ENCODE peak calls at places on chromosomes 7 and 10, in nine cellular contexts. P is brain microvascular endothelial cell; A is PC-3; M is right atrium auricular region; N is suprapubic skin; Z is CD8-positive, alpha-beta memory T cell; K is tibial nerve; U is IMR-90; O is upper lobe of right lung. I is an unnamed sample. For H3K36me3, the result is how much of the 10 kb centered on the place peaks cover.

GRCh38 chr7:101804087-101804631 is 13.3 kb upstream of the CUX1 start:
- DNase-seq in M (no peak), O (no peak), A (no peak), N (no peak), P (no peak), Z (peak), K (no peak), U (no peak), I (peak)

GRCh38 chr10:26626066-26626465 is 71.4 kb upstream of the PDSS1 start:
- DNase-seq in A (no peak), K (no peak), O (no peak), N (no peak), M (no peak), U (no peak), P (no peak), Z (no peak), I (no peak)

GRCh38 chr7:127391591-127392181 is 822 bp downstream of the ZNF800 start:
- DNase-seq in Z (peak), O (peak), U (peak), P (peak), A (peak), N (no peak), K (no peak), M (peak), I (peak)

GRCh38 chr10:131556061-131556896 is 244.8 kb upstream of the TCERG1L start:
- DNase-seq in P (no peak), M (no peak), O (no peak), Z (no peak), A (no peak), N (no peak), K (no peak), U (no peak), I (no peak)

GRCh38 chr7:121012919-121013318 is 24.4 kb downstream of the CPED1 start:
- DNase-seq in A (no peak), N (no peak), O (no peak), Z (no peak), P (no peak), U (no peak), K (no peak), M (no peak), I (no peak)

GRCh38 chr7:47340490-47340889 is 241.4 kb downstream of the TNS3 start:
- DNase-seq in Z (no peak), P (no peak), A (no peak), N (peak), K (no peak), U (no peak), O (no peak), M (no peak), I (no peak)

GRCh38 chr10:33434948-33435347 is 100.5 kb upstream of the NRP1 start:
- DNase-seq in O (no peak), N (no peak), K (no peak), M (no peak), P (no peak), A (no peak), U (no peak), Z (no peak), I (no peak)

GRCh38 chr10:51389415-51390342 is 309.7 kb downstream of the CSTF2T start:
- DNase-seq in O (no peak), N (no peak), M (no peak), P (peak), U (peak), A (peak), Z (peak), K (no peak), I (peak)

GRCh38 chr10:114908896-114909295 is 29.1 kb upstream of the TRUB1 start:
- DNase-seq in K (no peak), U (no peak), Z (no peak), O (no peak), N (no peak), M (no peak), P (no peak), A (peak), I (no peak)

GRCh38 chr10:14605231-14605925 is 169.3 kb downstream of the FAM107B start:
- DNase-seq in A (peak), M (no peak), O (no peak), P (no peak), U (peak), Z (no peak), N (no peak), K (no peak), I (no peak)

GRCh38 chr7:27920281-27920946 is 180.5 kb downstream of the TAX1BP1 start:
- DNase-seq in P (no peak), N (no peak), U (no peak), O (no peak), M (no peak), K (no peak), A (peak), Z (no peak), I (no peak)

GRCh38 chr10:43574035-43574892 is at the start of gene ZNF239:
- DNase-seq in Z (peak), A (peak), K (peak), O (peak), P (peak), N (peak), U (peak), M (peak), I (peak)

GRCh38 chr10:69119896-69120295 is 4.1 kb upstream of the VPS26A start:
- DNase-seq in P (no peak), Z (no peak), M (no peak), K (no peak), A (peak), U (no peak), O (no peak), N (no peak), I (no peak)

GRCh38 chr7:150668472-150668911 is 17.0 kb upstream of the GIMAP2 start:
- DNase-seq in U (no peak), P (no peak), A (no peak), O (no peak), K (no peak), M (no peak), Z (peak), N (no peak), I (peak)

GRCh38 chr10:57692255-57692980 is 575.3 kb downstream of the IPMK start:
- DNase-seq in U (peak), A (peak), M (no peak), P (peak), N (no peak), O (no peak), K (no peak), Z (no peak), I (no peak)

GRCh38 chr7:79287976-79288375 is 165.5 kb downstream of the MAGI2 start:
- DNase-seq in N (no peak), Z (no peak), O (no peak), M (no peak), A (no peak), K (no peak), U (peak), P (no peak), I (no peak)

GRCh38 chr10:52818019-52818418 is 45.4 kb upstream of the MBL2 start:
- DNase-seq in P (peak), A (peak), O (no peak), K (no peak), Z (no peak), N (no peak), M (no peak), U (peak), I (no peak)

GRCh38 chr7:140683657-140684056 is 10.9 kb downstream of the ADCK2 start:
- DNase-seq in K (no peak), Z (no peak), M (no peak), A (no peak), P (no peak), O (no peak), U (no peak), N (no peak), I (no peak)

GRCh38 chr7:129423700-129424410 is 10.4 kb upstream of the STRIP2 start:
- DNase-seq in U (peak), N (no peak), P (no peak), A (peak), M (no peak), Z (no peak), K (no peak), O (no peak), I (no peak)

GRCh38 chr7:55158541-55158940 is 139.7 kb downstream of the EGFR start:
- DNase-seq in O (no peak), N (no peak), M (no peak), A (peak), P (peak), U (peak), K (no peak), Z (no peak), I (no peak)

GRCh38 chr7:51069411-51070083 is 247.1 kb downstream of the COBL start:
- DNase-seq in A (peak), M (no peak), Z (no peak), P (no peak), U (no peak), N (no peak), O (no peak), K (no peak), I (no peak)

GRCh38 chr10:96413151-96413787 is 54.5 kb upstream of the OPALIN start:
- DNase-seq in A (no peak), Z (no peak), M (peak), K (no peak), P (no peak), O (no peak), U (no peak), N (peak), I (no peak)

GRCh38 chr7:100023526-100023925 is 8.1 kb downstream of the ZKSCAN1 start:
- DNase-seq in N (peak), P (no peak), M (no peak), O (no peak), K (no peak), U (no peak), A (no peak), Z (no peak), I (no peak)

GRCh38 chr10:13743101-13743693 is 156.4 kb downstream of the PRPF18 start:
- DNase-seq in A (no peak), M (no peak), Z (no peak), N (no peak), U (peak), O (no peak), K (no peak), P (peak), I (no peak)

GRCh38 chr10:6678211-6678803 is 98.2 kb upstream of the PRKCQ start:
- DNase-seq in N (no peak), M (no peak), K (no peak), A (peak), O (no peak), Z (peak), P (peak), U (peak), I (peak)

GRCh38 chr7:84921154-84921553 is 265.7 kb downstream of the SEMA3D start:
- DNase-seq in O (no peak), Z (no peak), P (no peak), N (no peak), M (no peak), U (no peak), K (no peak), A (no peak), I (no peak)

GRCh38 chr10:101839421-101840063 is 4.1 kb downstream of the KCNIP2 start:
- DNase-seq in U (peak), N (no peak), K (no peak), O (peak), A (peak), M (no peak), P (no peak), Z (peak), I (peak)

GRCh38 chr10:61845950-61846268 is 55.6 kb upstream of the ARID5B start:
- DNase-seq in K (no peak), Z (no peak), M (no peak), A (no peak), P (peak), N (no peak), O (no peak), U (no peak), I (no peak)

GRCh38 chr10:3692331-3692860 is 92.6 kb downstream of the KLF6 start:
- DNase-seq in K (no peak), M (no peak), O (no peak), Z (no peak), N (no peak), U (no peak), A (no peak), P (no peak), I (no peak)

GRCh38 chr7:1125603-1125969 is 34.4 kb downstream of the ZFAND2A start:
- DNase-seq in A (no peak), P (no peak), O (peak), M (no peak), Z (no peak), U (no peak), K (no peak), N (no peak), I (no peak)

GRCh38 chr10:93576888-93577287 is 10.4 kb downstream of the FFAR4 start:
- DNase-seq in U (no peak), A (peak), N (no peak), Z (no peak), P (no peak), M (no peak), O (no peak), K (no peak), I (no peak)

GRCh38 chr10:109894516-109894915 is 28.8 kb downstream of the XPNPEP1 start:
- DNase-seq in M (peak), Z (no peak), P (no peak), O (no peak), U (peak), A (no peak), K (peak), N (no peak), I (no peak)

GRCh38 chr7:77244222-77244934 is 44.8 kb upstream of the FGL2 start:
- DNase-seq in A (peak), N (no peak), O (no peak), Z (no peak), K (no peak), M (no peak), P (no peak), U (peak), I (no peak)

GRCh38 chr7:30761214-30762156 is 9.6 kb downstream of the INMT start:
- DNase-seq in U (no peak), M (no peak), O (no peak), Z (no peak), P (no peak), N (no peak), K (no peak), A (no peak), I (no peak)

GRCh38 chr10:102588875-102589274 is 55.4 kb upstream of the TRIM8 start:
- DNase-seq in P (no peak), M (no peak), Z (no peak), A (no peak), N (no peak), O (peak), U (no peak), K (no peak), I (no peak)

GRCh38 chr10:5547934-5548660 is 23.3 kb downstream of the CALML3 start:
- DNase-seq in M (no peak), Z (no peak), P (no peak), K (no peak), O (peak), U (no peak), A (peak), N (peak), I (no peak)

GRCh38 chr7:111987115-111987826 is 218.9 kb downstream of the DOCK4 start:
- DNase-seq in N (no peak), M (no peak), A (peak), O (no peak), K (no peak), U (peak), P (no peak), Z (no peak), I (no peak)

DNA sequence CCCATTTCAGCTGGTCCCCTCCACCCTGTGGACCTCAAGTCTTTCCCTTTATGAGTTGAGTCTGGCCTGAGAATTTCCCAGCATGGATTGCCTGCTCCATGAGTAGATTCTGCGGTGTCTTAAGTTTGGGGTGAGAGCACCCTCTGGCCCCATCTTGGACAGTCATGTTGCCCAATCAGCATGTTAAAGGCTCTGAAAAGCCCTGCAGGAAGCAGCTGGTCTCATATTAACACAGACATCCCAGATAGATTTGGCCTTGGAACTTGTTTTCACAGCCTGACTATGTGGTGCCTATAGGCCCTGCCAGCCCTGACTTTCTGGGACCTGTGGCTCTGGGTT is 15.5 kb upstream of the SLC29A3 start:
- DNase-seq in N (no peak), U (no peak), P (no peak), A (no peak), O (no peak), K (no peak), M (no peak), Z (no peak), I (no peak)
- H3K27ac ChIP-seq in N (no peak), U (no peak), P (no peak), A (no peak), O (no peak), K (no peak), M (no peak), Z (no peak), I (no peak)

GRCh38 chr7:44058759-44059218 is 6.6 kb downstream of the PGAM2 start:
- DNase-seq in P (no peak), O (no peak), K (no peak), U (no peak), A (no peak), M (no peak), N (peak), Z (no peak), I (no peak)
- H3K36me3 ChIP-seq in P (half or more), O (half or more), K (under half), U (half or more), A (under half), M (half or more), N (half or more), Z (half or more), I (under half)

GRCh38 chr10:47400786-47401185 is 16.7 kb upstream of the ZNF488 start:
- DNase-seq in U (no peak), P (no peak), N (no peak), O (no peak), A (no peak), Z (no peak), K (no peak), M (no peak), I (no peak)
- H3K27ac ChIP-seq in U (no peak), P (no peak), N (no peak), O (no peak), A (no peak), Z (no peak), K (no peak), M (no peak), I (no peak)

GRCh38 chr10:7804216-7804615 is 14.1 kb upstream of the TAF3 start:
- DNase-seq in P (no peak), N (no peak), O (no peak), M (no peak), A (no peak), Z (no peak), K (no peak), U (no peak), I (no peak)
- H3K36me3 ChIP-seq in P (half or more), N (half or more), O (half or more), M (half or more), A (under half), Z (half or more), K (under half), U (under half), I (under half)

GRCh38 chr7:158704524-158705233 is at the start of gene NCAPG2:
- DNase-seq in U (peak), O (peak), N (peak), M (peak), A (peak), K (peak), P (peak), Z (peak), I (peak)

GRCh38 chr7:158706273-158706704 is 1.7 kb upstream of the NCAPG2 start:
- DNase-seq in K (no peak), O (no peak), Z (no peak), N (no peak), U (no peak), P (no peak), M (no peak), A (no peak), I (no peak)

GRCh38 chr7:158707610-158708009 is 3.0 kb upstream of the NCAPG2 start:
- DNase-seq in Z (no peak), P (no peak), M (no peak), N (no peak), O (no peak), U (no peak), A (no peak), K (no peak), I (no peak)

GRCh38 chr7:158706710-158707590 is 2.3 kb upstream of the NCAPG2 start:
- DNase-seq in P (no peak), K (no peak), Z (no peak), O (no peak), M (no peak), U (no peak), A (no peak), N (no peak), I (no peak)

GRCh38 chr7:158705234-158705890 is 758 bp upstream of the NCAPG2 start:
- DNase-seq in U (no peak), O (no peak), K (no peak), A (peak), P (no peak), M (no peak), N (no peak), Z (no peak), I (no peak)
- H3K27ac ChIP-seq in U (peak), O (peak), K (peak), A (no peak), P (peak), M (peak), N (peak), Z (peak), I (peak)

GRCh38 chr10:67943917-67944316 is 59.5 kb downstream of the SIRT1 start:
- DNase-seq in M (no peak), Z (no peak), O (no peak), A (no peak), U (no peak), N (no peak), P (no peak), K (no peak), I (no peak)
- H3K36me3 ChIP-seq in M (under half), Z (under half), O (half or more), A (under half), U (under half), N (half or more), P (under half), K (under half), I (under half)